ENCODE peak calls at places on chromosomes 6 and 20, in nine cellular contexts. Q is fibroblast of the aortic adventitia, M is GM13976, U is left ventricle myocardium inferior, D is GM20000, J is neural crest cell, N is WTC11, A is lower leg skin, X is cardiac fibroblast. F is an unnamed sample.

GRCh38 chr6:33925210-33925609 is 121.4 kb upstream of the MLN start:
- DNase-seq in Q (no peak), M (no peak), U (no peak), D (no peak), J (no peak), N (no peak), A (no peak), X (no peak), F (no peak)

GRCh38 chr6:166660157-166660686 is 33.2 kb upstream of the RPS6KA2 start:
- DNase-seq in Q (no peak), M (no peak), U (no peak), D (no peak), J (no peak), N (no peak), A (no peak), X (no peak), F (no peak)

GRCh38 chr6:1240766-1241165 is 71.1 kb upstream of the FOXQ1 start:
- DNase-seq in Q (no peak), M (no peak), U (no peak), D (no peak), J (no peak), N (no peak), A (no peak), X (no peak), F (no peak)

GRCh38 chr6:53439556-53439955 is 90.8 kb upstream of the ELOVL5 start:
- DNase-seq in Q (peak; percentile 68), M (no peak), U (no peak), D (no peak), J (no peak), N (no peak), A (no peak), X (peak; percentile 70), F (no peak)

GRCh38 chr6:2503816-2504494 is 246.8 kb downstream of the MYLK4 start:
- DNase-seq in Q (no peak), M (no peak), U (no peak), D (no peak), J (no peak), N (no peak), A (no peak), X (peak; percentile 53), F (no peak)

GRCh38 chr6:41288025-41288777 is 1.7 kb upstream of the TREM1 start:
- DNase-seq in Q (no peak), M (peak; percentile 51), U (no peak), D (peak; percentile 40), J (no peak), N (no peak), A (no peak), X (peak; percentile 74), F (no peak)

GRCh38 chr20:25040438-25040831 is 17.5 kb downstream of the ACSS1 start:
- DNase-seq in Q (peak; percentile 93), M (no peak), U (no peak), D (no peak), J (no peak), N (no peak), A (peak; percentile 70), X (peak; percentile 66), F (no peak)

GRCh38 chr6:144066745-144067484 is 28.5 kb downstream of the SF3B5 start:
- DNase-seq in Q (no peak), M (peak; percentile 67), U (no peak), D (peak; percentile 73), J (no peak), N (no peak), A (no peak), X (no peak), F (no peak)

GRCh38 chr6:31730631-31731086 is 1.6 kb upstream of the DDAH2 start:
- DNase-seq in Q (no peak), M (no peak), U (no peak), D (no peak), J (no peak), N (no peak), A (no peak), X (no peak), F (no peak)

GRCh38 chr6:158057213-158057987 is 75.7 kb downstream of the SYNJ2 start:
- DNase-seq in Q (peak; percentile 95), M (peak; percentile 58), U (no peak), D (no peak), J (no peak), N (no peak), A (no peak), X (peak; percentile 98), F (no peak)

GRCh38 chr6:11370191-11371018 is 137.9 kb upstream of the NEDD9 start:
- DNase-seq in Q (no peak), M (no peak), U (no peak), D (no peak), J (no peak), N (no peak), A (no peak), X (peak; percentile 77), F (no peak)

GRCh38 chr6:104859225-104860146 is at the start of gene HACE1:
- DNase-seq in Q (peak; percentile 87), M (peak; percentile 94), U (peak; percentile 90), D (peak; percentile 94), J (peak; percentile 86), N (peak; percentile 94), A (peak; percentile 80), X (peak; percentile 90), F (peak; percentile 78)
- TF ChIP-seq CTCF in Q (peak; percentile 35), M (no peak), U (peak; percentile 56), D (no peak), J (peak; percentile 53), N (no peak), A (no peak), X (no peak), F (no peak)

GRCh38 chr6:7723041-7723447 is 2.9 kb upstream of the BMP6 start:
- DNase-seq in Q (peak; percentile 91), M (peak; percentile 58), U (peak; percentile 82), D (peak; percentile 69), J (peak; percentile 78), N (peak; percentile 89), A (peak; percentile 85), X (peak; percentile 94), F (peak; percentile 23)
- TF ChIP-seq CTCF in Q (peak; percentile 66), M (peak; percentile 46), U (peak; percentile 75), D (peak; percentile 46), J (peak; percentile 68), N (peak; percentile 41), A (no peak), X (peak; percentile 61), F (peak; percentile 44)

DNA sequence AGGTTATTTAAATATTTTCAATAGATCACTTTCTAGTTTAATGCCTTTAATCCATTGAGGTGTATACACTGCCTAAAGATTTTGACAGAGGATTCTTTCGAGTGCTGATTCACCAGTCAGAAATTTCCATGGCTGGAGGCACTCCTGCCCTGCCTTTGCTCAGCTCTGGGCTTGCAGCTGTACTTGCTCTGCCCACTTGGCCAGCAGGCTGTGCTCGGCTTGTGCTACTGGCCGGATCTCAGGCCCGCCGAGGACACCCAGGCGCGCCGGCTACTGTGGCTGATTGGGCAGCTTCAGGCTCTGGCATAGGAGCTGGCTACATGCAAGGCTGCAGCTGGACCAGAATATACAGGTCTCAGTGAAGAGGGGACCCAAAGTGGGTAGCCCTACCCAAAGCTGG is 675.1 kb upstream of the MMS22L start:
- DNase-seq in Q (no peak), M (no peak), U (peak; percentile 17), D (no peak), J (peak; percentile 5), N (peak; percentile 60), A (no peak), X (no peak), F (no peak)
- TF ChIP-seq CTCF in Q (no peak), M (no peak), U (no peak), D (no peak), J (no peak), N (no peak), A (no peak), X (no peak), F (no peak)

DNA sequence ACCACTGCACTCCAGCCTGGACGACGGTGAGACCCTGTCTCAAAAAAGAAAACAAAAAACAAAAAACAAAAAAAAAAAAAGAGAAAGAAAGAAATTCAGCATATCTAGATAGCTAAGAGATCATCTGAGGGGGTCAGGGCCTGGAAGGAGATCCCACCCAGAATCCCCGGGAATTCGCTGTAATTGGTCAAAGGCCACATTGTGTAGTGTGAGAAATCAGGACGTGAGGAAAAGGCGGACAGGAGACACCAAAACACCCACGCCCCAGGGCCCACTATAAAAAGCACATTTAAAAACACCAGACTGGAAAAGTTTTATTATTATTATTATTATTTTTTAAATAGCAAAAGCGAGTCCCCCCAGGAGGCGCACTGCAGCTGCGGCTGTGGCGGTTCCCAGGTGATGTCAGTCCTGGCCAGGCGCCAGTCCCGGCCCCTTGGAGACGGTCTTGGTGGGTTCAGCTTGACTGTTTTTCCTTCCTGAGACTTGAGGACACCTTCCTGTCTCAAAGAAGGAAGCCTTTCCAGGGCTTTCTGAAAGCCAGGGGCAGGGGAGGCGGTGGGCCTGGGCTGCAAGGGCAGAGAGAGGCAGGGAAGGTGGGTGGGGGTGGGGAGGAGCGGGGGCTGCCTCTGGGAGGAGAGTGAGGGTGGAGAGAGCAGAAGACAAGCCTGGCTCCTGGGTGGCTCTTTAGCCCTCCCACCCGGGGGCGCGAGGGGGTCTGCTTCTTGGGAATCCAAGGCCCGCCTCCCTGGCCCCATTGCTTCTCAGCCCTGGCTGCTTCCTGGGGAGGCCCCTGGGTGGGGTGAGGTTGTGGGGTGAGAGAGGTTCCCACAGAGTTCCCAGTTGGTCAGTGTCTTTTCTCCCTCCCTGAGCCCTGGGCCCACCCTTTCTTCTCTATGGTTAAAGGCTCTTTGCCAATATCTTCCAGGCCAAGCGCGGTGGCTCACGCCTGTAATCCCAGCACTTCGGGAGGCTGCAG is 14.5 kb downstream of the TCF15 start:
- DNase-seq in Q (no peak), M (no peak), U (peak; percentile 87), D (no peak), J (no peak), N (no peak), A (no peak), X (no peak), F (no peak)
- TF ChIP-seq CTCF in Q (no peak), M (no peak), U (peak; percentile 37), D (no peak), J (no peak), N (no peak), A (no peak), X (no peak), F (no peak)

GRCh38 chr6:119171864-119172588 is 93.6 kb upstream of the FAM184A start:
- DNase-seq in Q (no peak), M (no peak), U (no peak), D (no peak), J (no peak), N (no peak), A (no peak), X (no peak), F (no peak)

GRCh38 chr6:119173249-119174084 is 95.0 kb upstream of the FAM184A start:
- DNase-seq in Q (no peak), M (no peak), U (no peak), D (no peak), J (no peak), N (no peak), A (no peak), X (no peak), F (no peak)

GRCh38 chr6:119170427-119171407 is 92.3 kb upstream of the FAM184A start:
- DNase-seq in Q (peak; percentile 92), M (no peak), U (no peak), D (no peak), J (no peak), N (no peak), A (no peak), X (peak; percentile 7), F (no peak)

GRCh38 chr6:119172813-119173212 is 94.3 kb upstream of the FAM184A start:
- DNase-seq in Q (no peak), M (no peak), U (no peak), D (no peak), J (no peak), N (no peak), A (no peak), X (peak; percentile 45), F (no peak)

GRCh38 chr6:119171442-119171841 is 93.0 kb upstream of the FAM184A start:
- DNase-seq in Q (no peak), M (no peak), U (no peak), D (no peak), J (no peak), N (no peak), A (no peak), X (no peak), F (no peak)
- TF ChIP-seq CTCF in Q (no peak), M (no peak), U (no peak), D (no peak), J (no peak), N (no peak), A (no peak), X (no peak), F (no peak)